ENCODE peak calls at places on chromosomes 4 and X, in nine cellular contexts. One of them, this sample, is unnamed.
A peak's percentile ranks its signal among the peaks of the same experiment; 100 is the strongest.

GRCh38 chr4:41619161-41619560 is 81.2 kb downstream of the LIMCH1 start:
- DNase-seq in AG20443: no peak
- DNase-seq in glutamatergic neuron: no peak
- DNase-seq in ACHN: no peak
- DNase-seq in fibroblast of the aortic adventitia: no peak
- DNase-seq in stimulated activated naive B cell treated with anti-CD40 and anti-IgM and Interleukin-4, amounts not matched to agents 10 μg/mL and 1 μg/mL and 100 μg/mL, for 72 hours: no peak
- DNase-seq in activated T-cell treated with anti-CD3 and anti-CD28 coated beads, Interleukin-2, amount 50 U/mL, for 1 hour: no peak
- DNase-seq in stimulated activated CD4-positive, alpha-beta T cell treated with anti-CD3 and anti-CD28 coated beads, Interleukin-4, amount 100 ng/mL, for 48 hours: no peak
- DNase-seq in putamen: no peak
- DNase-seq in this sample: no peak

GRCh38 chr4:8343967-8344331 is 74.4 kb downstream of the HTRA3 start:
- DNase-seq in glutamatergic neuron: no peak
- DNase-seq in AG20443: no peak
- DNase-seq in putamen: no peak
- DNase-seq in ACHN: no peak
- DNase-seq in stimulated activated CD4-positive, alpha-beta T cell treated with anti-CD3 and anti-CD28 coated beads, Interleukin-4, amount 100 ng/mL, for 48 hours: no peak
- DNase-seq in fibroblast of the aortic adventitia: no peak
- DNase-seq in activated T-cell treated with anti-CD3 and anti-CD28 coated beads, Interleukin-2, amount 50 U/mL, for 1 hour: no peak
- DNase-seq in stimulated activated naive B cell treated with anti-CD40 and anti-IgM and Interleukin-4, amounts not matched to agents 10 μg/mL and 1 μg/mL and 100 μg/mL, for 72 hours: no peak
- DNase-seq in this sample: no peak

GRCh38 chrX:34900691-34901090 is 41.9 kb upstream of the FAM47B start:
- DNase-seq in ACHN: no peak
- DNase-seq in stimulated activated CD4-positive, alpha-beta T cell treated with anti-CD3 and anti-CD28 coated beads, Interleukin-4, amount 100 ng/mL, for 48 hours: no peak
- DNase-seq in putamen: peak; percentile 10
- DNase-seq in AG20443: no peak
- DNase-seq in glutamatergic neuron: no peak
- DNase-seq in stimulated activated naive B cell treated with anti-CD40 and anti-IgM and Interleukin-4, amounts not matched to agents 10 μg/mL and 1 μg/mL and 100 μg/mL, for 72 hours: no peak
- DNase-seq in fibroblast of the aortic adventitia: peak; percentile 82
- DNase-seq in activated T-cell treated with anti-CD3 and anti-CD28 coated beads, Interleukin-2, amount 50 U/mL, for 1 hour: no peak
- DNase-seq in this sample: no peak

GRCh38 chrX:30821116-30821515 is 67.9 kb downstream of the TAB3 start:
- DNase-seq in putamen: no peak
- DNase-seq in activated T-cell treated with anti-CD3 and anti-CD28 coated beads, Interleukin-2, amount 50 U/mL, for 1 hour: no peak
- DNase-seq in fibroblast of the aortic adventitia: no peak
- DNase-seq in ACHN: peak; percentile 1
- DNase-seq in stimulated activated CD4-positive, alpha-beta T cell treated with anti-CD3 and anti-CD28 coated beads, Interleukin-4, amount 100 ng/mL, for 48 hours: no peak
- DNase-seq in AG20443: no peak
- DNase-seq in stimulated activated naive B cell treated with anti-CD40 and anti-IgM and Interleukin-4, amounts not matched to agents 10 μg/mL and 1 μg/mL and 100 μg/mL, for 72 hours: no peak
- DNase-seq in glutamatergic neuron: no peak
- DNase-seq in this sample: no peak

GRCh38 chr4:107978716-107979451 is 10.8 kb upstream of the HADH start:
- DNase-seq in glutamatergic neuron: no peak
- DNase-seq in stimulated activated CD4-positive, alpha-beta T cell treated with anti-CD3 and anti-CD28 coated beads, Interleukin-4, amount 100 ng/mL, for 48 hours: no peak
- DNase-seq in activated T-cell treated with anti-CD3 and anti-CD28 coated beads, Interleukin-2, amount 50 U/mL, for 1 hour: no peak
- DNase-seq in putamen: peak; percentile 81
- DNase-seq in stimulated activated naive B cell treated with anti-CD40 and anti-IgM and Interleukin-4, amounts not matched to agents 10 μg/mL and 1 μg/mL and 100 μg/mL, for 72 hours: no peak
- DNase-seq in AG20443: no peak
- DNase-seq in ACHN: no peak
- DNase-seq in fibroblast of the aortic adventitia: no peak
- DNase-seq in this sample: no peak

GRCh38 chrX:154542723-154543424 is 3.8 kb downstream of the G6PD start:
- DNase-seq in ACHN: no peak
- DNase-seq in fibroblast of the aortic adventitia: no peak
- DNase-seq in glutamatergic neuron: no peak
- DNase-seq in stimulated activated CD4-positive, alpha-beta T cell treated with anti-CD3 and anti-CD28 coated beads, Interleukin-4, amount 100 ng/mL, for 48 hours: no peak
- DNase-seq in AG20443: no peak
- DNase-seq in stimulated activated naive B cell treated with anti-CD40 and anti-IgM and Interleukin-4, amounts not matched to agents 10 μg/mL and 1 μg/mL and 100 μg/mL, for 72 hours: peak; percentile 37
- DNase-seq in activated T-cell treated with anti-CD3 and anti-CD28 coated beads, Interleukin-2, amount 50 U/mL, for 1 hour: no peak
- DNase-seq in putamen: no peak
- DNase-seq in this sample: peak; percentile 37

GRCh38 chr4:26135331-26135730 is 185.5 kb upstream of the RBPJ start:
- DNase-seq in AG20443: no peak
- DNase-seq in glutamatergic neuron: no peak
- DNase-seq in putamen: no peak
- DNase-seq in ACHN: no peak
- DNase-seq in stimulated activated CD4-positive, alpha-beta T cell treated with anti-CD3 and anti-CD28 coated beads, Interleukin-4, amount 100 ng/mL, for 48 hours: no peak
- DNase-seq in activated T-cell treated with anti-CD3 and anti-CD28 coated beads, Interleukin-2, amount 50 U/mL, for 1 hour: no peak
- DNase-seq in stimulated activated naive B cell treated with anti-CD40 and anti-IgM and Interleukin-4, amounts not matched to agents 10 μg/mL and 1 μg/mL and 100 μg/mL, for 72 hours: no peak
- DNase-seq in fibroblast of the aortic adventitia: no peak
- DNase-seq in this sample: no peak

GRCh38 chrX:261167-261857 is 19.9 kb upstream of the PLCXD1 start:
- DNase-seq in glutamatergic neuron: no peak
- DNase-seq in ACHN: no peak
- DNase-seq in stimulated activated CD4-positive, alpha-beta T cell treated with anti-CD3 and anti-CD28 coated beads, Interleukin-4, amount 100 ng/mL, for 48 hours: no peak
- DNase-seq in activated T-cell treated with anti-CD3 and anti-CD28 coated beads, Interleukin-2, amount 50 U/mL, for 1 hour: no peak
- DNase-seq in putamen: no peak
- DNase-seq in AG20443: peak; percentile 11
- DNase-seq in fibroblast of the aortic adventitia: peak; percentile 80
- DNase-seq in stimulated activated naive B cell treated with anti-CD40 and anti-IgM and Interleukin-4, amounts not matched to agents 10 μg/mL and 1 μg/mL and 100 μg/mL, for 72 hours: no peak
- DNase-seq in this sample: no peak

This sample was measured in activated CD4-positive, alpha-beta memory T cell treated with anti-CD3 and anti-CD28 coated beads for 36 hours.